ENCODE peak calls at places on chromosomes 7 and 10, in seven cellular contexts. H is NCI-H1092 treated with DMSO at 0.1 percent for 48 hours, L is neural crest cell, Y is AG09309, F is substantia nigra, T is islet precursor cell, K is WTC11. U is an unnamed sample.
A peak's percentile ranks its signal among the peaks of the same experiment; 100 is the strongest.

GRCh38 chr10:63738410-63738809 is 217.2 kb downstream of the REEP3 start:
- DNase-seq in H (no peak), L (no peak), Y (no peak), F (no peak), T (peak; percentile 89), K (no peak), U (peak; percentile 80)

GRCh38 chr10:102113956-102114857 is 6.0 kb downstream of the LDB1 start:
- DNase-seq in H (no peak), L (no peak), Y (no peak), F (no peak), T (peak; percentile 66), K (no peak), U (no peak)

GRCh38 chr7:105278565-105278964 is 110.2 kb downstream of the SRPK2 start:
- DNase-seq in H (no peak), L (no peak), Y (no peak), F (no peak), T (no peak), K (no peak), U (no peak)

GRCh38 chr10:26909753-26910152 is 49.0 kb upstream of the ABI1 start:
- DNase-seq in H (no peak), L (no peak), Y (peak; percentile 32), F (no peak), T (no peak), K (no peak), U (no peak)

GRCh38 chr7:16187131-16187530 is 234.2 kb downstream of the CRPPA start:
- DNase-seq in H (no peak), L (no peak), Y (no peak), F (no peak), T (no peak), K (no peak), U (no peak)

GRCh38 chr10:35462491-35462934 is 126.2 kb downstream of the CCNY start:
- DNase-seq in H (peak; percentile 1), L (no peak), Y (no peak), F (peak; percentile 60), T (no peak), K (no peak), U (no peak)

GRCh38 chr10:104273899-104274575 is 5.1 kb downstream of the GSTO2 start:
- DNase-seq in H (no peak), L (no peak), Y (no peak), F (no peak), T (no peak), K (no peak), U (no peak)

GRCh38 chr7:148700693-148701092 is 2.0 kb downstream of the CUL1 start:
- DNase-seq in H (no peak), L (no peak), Y (no peak), F (no peak), T (no peak), K (no peak), U (no peak)

GRCh38 chr10:33157108-33157507 is 177.4 kb downstream of the NRP1 start:
- DNase-seq in H (no peak), L (no peak), Y (peak; percentile 46), F (no peak), T (no peak), K (no peak), U (peak; percentile 76)

GRCh38 chr7:16060492-16060891 is 360.8 kb downstream of the CRPPA start:
- DNase-seq in H (no peak), L (no peak), Y (no peak), F (no peak), T (no peak), K (no peak), U (no peak)

GRCh38 chr7:148856035-148856881 is 27.8 kb downstream of the EZH2 start:
- DNase-seq in H (peak; percentile 13), L (peak; percentile 5), Y (no peak), F (no peak), T (peak; percentile 56), K (peak; percentile 45), U (peak; percentile 40)

GRCh38 chr7:24882989-24883631 is 96.9 kb downstream of the OSBPL3 start:
- DNase-seq in H (no peak), L (no peak), Y (peak; percentile 42), F (no peak), T (no peak), K (no peak), U (peak; percentile 88)

GRCh38 chr10:34311679-34312078 is 503.4 kb downstream of the PARD3 start:
- DNase-seq in H (no peak), L (no peak), Y (no peak), F (no peak), T (no peak), K (no peak), U (no peak)

GRCh38 chr10:79314761-79315601 is 32.3 kb upstream of the PPIF start:
- DNase-seq in H (no peak), L (no peak), Y (no peak), F (no peak), T (no peak), K (no peak), U (no peak)

GRCh38 chr7:98395481-98395880 is 5.4 kb downstream of the BAIAP2L1 start:
- DNase-seq in H (no peak), L (no peak), Y (no peak), F (no peak), T (no peak), K (no peak), U (no peak)

GRCh38 chr7:17989546-17989945 is 38.1 kb downstream of the PRPS1L1 start:
- DNase-seq in H (no peak), L (no peak), Y (no peak), F (no peak), T (peak; percentile 58), K (no peak), U (peak; percentile 65)

GRCh38 chr7:155451522-155452239 is 6.2 kb upstream of the EN2 start:
- DNase-seq in H (no peak), L (no peak), Y (no peak), F (no peak), T (no peak), K (no peak), U (no peak)

GRCh38 chr7:28358423-28358868 is 53.9 kb upstream of the CREB5 start:
- DNase-seq in H (no peak), L (no peak), Y (peak; percentile 95), F (no peak), T (peak; percentile 91), K (no peak), U (peak; percentile 88)

GRCh38 chr10:122373108-122373507 is 1.4 kb upstream of the PLEKHA1 start:
- DNase-seq in H (no peak), L (no peak), Y (no peak), F (no peak), T (no peak), K (no peak), U (no peak)

GRCh38 chr10:133388973-133389818 is 4.8 kb upstream of the MTG1 start:
- DNase-seq in H (no peak), L (no peak), Y (no peak), F (no peak), T (peak; percentile 45), K (no peak), U (no peak)

GRCh38 chr7:29106128-29106988 is 40.0 kb downstream of the CPVL start:
- DNase-seq in H (peak; percentile 79), L (peak; percentile 50), Y (peak; percentile 37), F (peak; percentile 32), T (peak; percentile 73), K (peak; percentile 34), U (peak; percentile 57)

GRCh38 chr10:44395396-44395795 is 10.5 kb upstream of the CXCL12 start:
- DNase-seq in H (no peak), L (no peak), Y (no peak), F (no peak), T (no peak), K (no peak), U (no peak)

GRCh38 chr7:2525931-2526630 is 6.5 kb downstream of the LFNG start:
- DNase-seq in H (peak; percentile 34), L (no peak), Y (no peak), F (no peak), T (no peak), K (no peak), U (no peak)

GRCh38 chr7:38881947-38882684 is 26.9 kb downstream of the VPS41 start:
- DNase-seq in H (no peak), L (no peak), Y (no peak), F (no peak), T (no peak), K (no peak), U (no peak)

GRCh38 chr10:97183314-97183713 is 2.4 kb downstream of the SLIT1 start:
- DNase-seq in H (no peak), L (no peak), Y (no peak), F (no peak), T (no peak), K (no peak), U (no peak)

GRCh38 chr7:366171-366916 is 76.4 kb downstream of the FOXL3 start:
- DNase-seq in H (no peak), L (no peak), Y (no peak), F (no peak), T (no peak), K (no peak), U (no peak)

GRCh38 chr7:74284781-74285259 is 4.4 kb upstream of the CLIP2 start:
- DNase-seq in H (no peak), L (no peak), Y (no peak), F (no peak), T (no peak), K (no peak), U (no peak)

GRCh38 chr10:126468876-126469643 is 80.8 kb upstream of the ADAM12 start:
- DNase-seq in H (no peak), L (no peak), Y (peak; percentile 35), F (no peak), T (no peak), K (no peak), U (peak; percentile 76)

GRCh38 chr7:22564511-22565045 is 64.6 kb upstream of the STEAP1B start:
- DNase-seq in H (no peak), L (no peak), Y (peak; percentile 86), F (peak; percentile 7), T (peak; percentile 87), K (no peak), U (peak; percentile 98)